ENCODE peak calls at places on chromosomes 5 and 9, in seven cellular contexts. U is pancreas, E is colonic mucosa, C is foreskin fibroblast, R is AG09309, P is fibroblast of pulmonary artery, J is IMR-90. K is an unnamed sample.

GRCh38 chr9:93115486-93115885 is 18.6 kb downstream of the NINJ1 start:
- DNase-seq in C (no peak), P (no peak), J (no peak), E (no peak), U (no peak), R (no peak), K (peak)

GRCh38 chr9:136011703-136012496 is 50.7 kb upstream of the UBAC1 start:
- DNase-seq in P (peak), J (peak), E (peak), R (no peak), U (peak), C (peak), K (peak)

GRCh38 chr5:141637693-141638419 is 1.1 kb downstream of the RELL2 start:
- DNase-seq in C (peak), E (peak), U (peak), J (peak), P (peak), R (no peak), K (peak)

GRCh38 chr5:37054391-37054790 is 177.8 kb downstream of the NIPBL start:
- DNase-seq in J (no peak), P (no peak), E (no peak), C (no peak), U (no peak), R (no peak), K (no peak)

GRCh38 chr9:115152281-115152680 is 34.3 kb upstream of the TNC start:
- DNase-seq in J (no peak), P (no peak), C (no peak), R (no peak), E (no peak), U (no peak), K (no peak)

GRCh38 chr5:144187699-144188294 is 17.1 kb downstream of the KCTD16 start:
- DNase-seq in P (peak), R (peak), C (peak), E (peak), U (no peak), J (peak), K (peak)

GRCh38 chr5:6340100-6340499 is 38.2 kb downstream of the MED10 start:
- DNase-seq in R (no peak), J (no peak), U (no peak), P (no peak), C (no peak), E (no peak), K (no peak)

GRCh38 chr5:129506092-129506491 is 46.0 kb downstream of the ADAMTS19 start:
- DNase-seq in U (no peak), R (no peak), P (peak), J (peak), C (peak), E (no peak), K (no peak)

GRCh38 chr5:179268399-179268952 is 76.8 kb downstream of the ADAMTS2 start:
- DNase-seq in E (peak), C (no peak), J (no peak), U (no peak), P (no peak), R (no peak), K (peak)

GRCh38 chr9:122005597-122005996 is 87.5 kb downstream of the TTLL11 start:
- DNase-seq in P (peak), J (peak), E (peak), C (peak), U (no peak), R (peak), K (no peak)

GRCh38 chr5:100761192-100761591 is 141.9 kb downstream of the ST8SIA4 start:
- DNase-seq in P (peak), R (no peak), E (no peak), C (no peak), J (peak), U (no peak), K (no peak)

GRCh38 chr5:201672-202071 is 10.4 kb downstream of the LRRC14B start:
- DNase-seq in U (no peak), P (no peak), E (no peak), J (no peak), C (no peak), R (no peak), K (no peak)

GRCh38 chr9:106479679-106480078 is 383.3 kb upstream of the ZNF462 start:
- DNase-seq in P (peak), R (no peak), C (peak), U (no peak), J (no peak), E (no peak), K (no peak)

GRCh38 chr9:125262217-125262991 is 778 bp downstream of the GAPVD1 start:
- DNase-seq in E (no peak), P (no peak), C (peak), U (no peak), J (no peak), R (no peak), K (no peak)

GRCh38 chr5:176360894-176361436 is 599 bp downstream of the KIAA1191 start:
- DNase-seq in J (peak), E (peak), P (peak), C (peak), R (no peak), U (no peak), K (no peak)

GRCh38 chr5:143229896-143230675 is 173.4 kb downstream of the NR3C1 start:
- DNase-seq in U (no peak), J (no peak), R (peak), C (peak), E (no peak), P (no peak), K (no peak)

GRCh38 chr5:6480133-6481051 is 31.7 kb downstream of the UBE2QL1 start:
- DNase-seq in P (no peak), U (no peak), C (no peak), E (no peak), R (no peak), J (no peak), K (no peak)

GRCh38 chr9:91426123-91426745 is 2.6 kb upstream of the NFIL3 start:
- DNase-seq in P (peak), E (no peak), U (no peak), J (peak), C (peak), R (no peak), K (no peak)

GRCh38 chr9:99635032-99635431 is 186.7 kb upstream of the NR4A3 start:
- DNase-seq in E (no peak), J (peak), P (no peak), U (no peak), C (peak), R (peak), K (no peak)

GRCh38 chr9:135230817-135231520 is 143.5 kb downstream of the OLFM1 start:
- DNase-seq in R (no peak), C (no peak), J (no peak), E (no peak), P (no peak), U (no peak), K (peak)

GRCh38 chr5:31944683-31945445 is 229.3 kb downstream of the GOLPH3 start:
- DNase-seq in U (peak), E (no peak), C (peak), P (no peak), R (no peak), J (no peak), K (no peak)

GRCh38 chr5:151153300-151153699 is 4.3 kb downstream of the ANXA6 start:
- DNase-seq in C (no peak), R (no peak), P (no peak), J (no peak), U (no peak), E (no peak), K (no peak)

GRCh38 chr5:56310711-56311204 is 77.6 kb upstream of the ANKRD55 start:
- DNase-seq in C (no peak), E (no peak), U (no peak), P (peak), R (no peak), J (peak), K (no peak)

GRCh38 chr9:100281069-100281468 is 71.7 kb downstream of the TEX10 start:
- DNase-seq in E (no peak), C (no peak), R (no peak), J (no peak), U (no peak), P (no peak), K (no peak)

GRCh38 chr5:33194914-33195313 is 245.9 kb upstream of the TARS1 start:
- DNase-seq in J (no peak), P (no peak), R (no peak), U (no peak), C (no peak), E (no peak), K (no peak)

GRCh38 chr9:7300484-7300883 is 499.1 kb downstream of the DMAC1 start:
- DNase-seq in J (no peak), U (no peak), C (no peak), R (no peak), P (no peak), E (no peak), K (no peak)

GRCh38 chr5:82560546-82560945 is 282.4 kb upstream of the RPS23 start:
- DNase-seq in P (no peak), C (no peak), J (no peak), R (no peak), U (no peak), E (no peak), K (no peak)

GRCh38 chr5:102666164-102666951 is 88.7 kb upstream of the PAM start:
- DNase-seq in C (peak), U (no peak), R (peak), E (no peak), J (no peak), P (no peak), K (no peak)

GRCh38 chr9:100430286-100430940 is 3.5 kb downstream of the MSANTD3 start:
- DNase-seq in E (no peak), J (no peak), P (no peak), R (no peak), U (no peak), C (peak), K (no peak)

GRCh38 chr9:135049460-135049859 is 38.0 kb upstream of the OLFM1 start:
- DNase-seq in P (no peak), R (no peak), E (no peak), J (no peak), U (no peak), C (no peak), K (no peak)

GRCh38 chr5:139862803-139863202 is 67.2 kb downstream of the PSD2 start:
- DNase-seq in E (no peak), U (no peak), C (no peak), J (no peak), P (no peak), R (no peak), K (no peak)

GRCh38 chr9:72875221-72875620 is 77.6 kb downstream of the ALDH1A1 start:
- DNase-seq in J (no peak), R (no peak), C (no peak), P (no peak), U (no peak), E (no peak), K (no peak)

GRCh38 chr9:18437315-18438200 is 36.4 kb upstream of the ADAMTSL1 start:
- DNase-seq in C (peak), E (no peak), R (no peak), J (peak), U (peak), P (peak), K (no peak)

GRCh38 chr9:18441245-18441644 is 32.7 kb upstream of the ADAMTSL1 start:
- DNase-seq in C (peak), R (no peak), E (no peak), U (no peak), P (no peak), J (peak), K (no peak)

GRCh38 chr9:18438951-18439350 is 35.0 kb upstream of the ADAMTSL1 start:
- DNase-seq in U (no peak), P (peak), C (peak), E (no peak), R (no peak), J (no peak), K (no peak)

GRCh38 chr9:18442629-18443491 is 31.1 kb upstream of the ADAMTSL1 start:
- DNase-seq in J (peak), E (peak), P (peak), C (peak), U (peak), R (peak), K (peak)

GRCh38 chr9:18438300-18438925 is 35.5 kb upstream of the ADAMTSL1 start:
- DNase-seq in C (peak), U (peak), R (no peak), J (peak), P (peak), E (peak), K (peak)
- TF ChIP-seq CTCF in C (peak), U (no peak), R (peak), J (peak), P (peak), E (no peak), K (peak)

GRCh38 chr9:68574150-68574549 is 33.5 kb upstream of the TMEM252 start:
- DNase-seq in P (no peak), U (no peak), E (no peak), R (no peak), C (peak), J (no peak), K (no peak)
- TF ChIP-seq CTCF in P (peak), U (no peak), E (no peak), R (no peak), C (peak), J (peak), K (peak)

GRCh38 chr9:74044844-74045243 is 452.3 kb upstream of the RORB start:
- DNase-seq in C (no peak), P (no peak), E (no peak), U (no peak), J (no peak), R (no peak), K (no peak)
- TF ChIP-seq CTCF in C (no peak), P (no peak), E (no peak), U (no peak), J (no peak), R (no peak), K (no peak)

GRCh38 chr9:131559416-131560000 is 14.2 kb downstream of the PRRT1B start:
- DNase-seq in R (no peak), J (no peak), E (no peak), P (no peak), U (no peak), C (peak), K (no peak)
- TF ChIP-seq CTCF in R (no peak), J (no peak), E (no peak), P (no peak), U (no peak), C (no peak), K (no peak)

GRCh38 chr5:170638454-170639220 is 134.8 kb downstream of the KCNIP1 start:
- DNase-seq in E (peak), J (peak), C (peak), P (peak), U (no peak), R (no peak), K (no peak)
- TF ChIP-seq CTCF in E (peak), J (peak), C (peak), P (peak), U (peak), R (peak), K (peak)

DNA sequence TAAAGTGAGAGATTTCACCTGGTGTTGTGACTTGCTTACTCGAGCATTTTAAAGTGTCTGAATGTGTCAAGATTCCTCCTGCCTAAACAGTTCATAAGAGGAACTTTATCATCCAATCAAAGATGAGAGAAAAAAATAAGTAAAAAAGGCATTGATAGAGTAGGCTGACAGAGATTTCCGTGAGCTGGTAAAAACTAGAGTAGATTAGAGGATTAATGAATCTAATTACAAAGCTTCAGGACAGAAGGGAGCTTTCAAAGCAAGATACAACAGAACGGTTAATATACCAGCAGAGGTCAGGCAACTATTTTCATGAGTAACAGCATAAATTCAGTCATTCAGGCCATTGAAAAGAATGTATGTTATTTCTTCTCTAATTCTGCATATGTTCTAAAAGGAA is 91.5 kb downstream of the ADAMTS6 start:
- DNase-seq in C (no peak), R (no peak), P (no peak), J (no peak), U (no peak), E (no peak), K (no peak)
- TF ChIP-seq CTCF in C (no peak), R (no peak), P (no peak), J (no peak), U (no peak), E (no peak), K (no peak)